ENCODE peak calls at places on chromosome 22, in five cellular contexts. K is DND-41, P is sciatic nerve, D is cardiac fibroblast, F is T-helper 2 cell. N is an unnamed sample.

GRCh38 chr22:32904044-32904443 is 102.5 kb downstream of the TIMP3 start:
- DNase-seq in K (peak; percentile 22), P (no peak), D (peak; percentile 41), F (peak; percentile 6), N (no peak)

GRCh38 chr22:26681395-26681821 is 24.0 kb downstream of the MIAT start:
- DNase-seq in K (no peak), P (no peak), D (peak; percentile 95), F (no peak), N (no peak)

GRCh38 chr22:36339171-36340065 is 48.3 kb downstream of the MYH9 start:
- DNase-seq in K (no peak), P (no peak), D (peak; percentile 74), F (peak; percentile 83), N (peak; percentile 62)

GRCh38 chr22:50521710-50522109 is 3.7 kb downstream of the SCO2 start:
- DNase-seq in K (no peak), P (no peak), D (no peak), F (no peak), N (no peak)

GRCh38 chr22:26214466-26214865 is 45.2 kb downstream of the SEZ6L start:
- DNase-seq in K (no peak), P (no peak), D (no peak), F (no peak), N (no peak)

GRCh38 chr22:30208631-30209603 is 37.6 kb downstream of the LIF start:
- DNase-seq in K (no peak), P (peak; percentile 83), D (peak; percentile 94), F (peak; percentile 45), N (peak; percentile 24)

GRCh38 chr22:32043391-32043790 is 330 bp downstream of the SLC5A1 start:
- DNase-seq in K (no peak), P (no peak), D (no peak), F (no peak), N (no peak)

GRCh38 chr22:17230239-17230638 is 11.0 kb upstream of the ADA2 start:
- DNase-seq in K (no peak), P (no peak), D (no peak), F (no peak), N (no peak)

GRCh38 chr22:29343313-29343805 is 27.9 kb upstream of the RASL10A start:
- DNase-seq in K (no peak), P (no peak), D (peak; percentile 36), F (no peak), N (peak; percentile 31)

GRCh38 chr22:45977003-45977395 is at the start of gene WNT7B:
- DNase-seq in K (no peak), P (no peak), D (no peak), F (peak; percentile 14), N (no peak)

GRCh38 chr22:46031965-46032851 is 55.2 kb upstream of the WNT7B start:
- DNase-seq in K (no peak), P (peak; percentile 58), D (no peak), F (no peak), N (no peak)

GRCh38 chr22:47676685-47677084 is 914.2 kb downstream of the TBC1D22A start:
- DNase-seq in K (no peak), P (no peak), D (no peak), F (no peak), N (no peak)

GRCh38 chr22:42902875-42903510 is 45.9 kb upstream of the ARFGAP3 start:
- DNase-seq in K (no peak), P (no peak), D (peak; percentile 52), F (no peak), N (peak; percentile 34)

GRCh38 chr22:43473031-43473430 is 61.2 kb downstream of the MPPED1 start:
- DNase-seq in K (no peak), P (no peak), D (no peak), F (no peak), N (no peak)

GRCh38 chr22:17269224-17269606 is 50.0 kb upstream of the ADA2 start:
- DNase-seq in K (no peak), P (no peak), D (no peak), F (no peak), N (no peak)

GRCh38 chr22:44738347-44738715 is 14.0 kb upstream of the ARHGAP8 start:
- DNase-seq in K (no peak), P (no peak), D (no peak), F (no peak), N (no peak)

GRCh38 chr22:37314315-37315046 is 32.2 kb downstream of the CYTH4 start:
- DNase-seq in K (peak; percentile 41), P (no peak), D (peak; percentile 50), F (peak; percentile 66), N (no peak)

GRCh38 chr22:32380991-32381390 is 23.3 kb downstream of the RFPL3 start:
- DNase-seq in K (no peak), P (no peak), D (no peak), F (no peak), N (no peak)

GRCh38 chr22:45224988-45225731 is 15.5 kb downstream of the KIAA0930 start:
- DNase-seq in K (no peak), P (peak; percentile 75), D (no peak), F (no peak), N (no peak)

GRCh38 chr22:36048911-36049677 is 20.5 kb upstream of the RBFOX2 start:
- DNase-seq in K (no peak), P (no peak), D (peak; percentile 51), F (no peak), N (no peak)

GRCh38 chr22:42637555-42637954 is 2.8 kb downstream of the ATP5MGL start:
- DNase-seq in K (no peak), P (no peak), D (no peak), F (no peak), N (no peak)

GRCh38 chr22:26461188-26461810 is 22.3 kb downstream of the HPS4 start:
- DNase-seq in K (peak; percentile 25), P (peak; percentile 81), D (peak; percentile 43), F (no peak), N (no peak)

GRCh38 chr22:25919452-25919851 is 177.5 kb downstream of the MYO18B start:
- DNase-seq in K (no peak), P (no peak), D (no peak), F (no peak), N (no peak)

GRCh38 chr22:27329966-27330645 is 471.4 kb downstream of the MN1 start:
- DNase-seq in K (no peak), P (no peak), D (no peak), F (no peak), N (no peak)

GRCh38 chr22:39825661-39826102 is 67.9 kb downstream of the ENTHD1 start:
- DNase-seq in K (no peak), P (no peak), D (no peak), F (peak; percentile 79), N (no peak)

GRCh38 chr22:37560682-37561208 is 465 bp downstream of the CDC42EP1 start:
- DNase-seq in K (no peak), P (peak; percentile 82), D (peak; percentile 78), F (no peak), N (no peak)

GRCh38 chr22:43110927-43111623 is 525 bp downstream of the BIK start:
- DNase-seq in K (no peak), P (no peak), D (no peak), F (peak; percentile 59), N (no peak)

GRCh38 chr22:49006207-49007012 is 821.3 kb downstream of the BRD1 start:
- DNase-seq in K (no peak), P (peak; percentile 39), D (no peak), F (no peak), N (no peak)

GRCh38 chr22:32622004-32622761 is 147.6 kb downstream of the FBXO7 start:
- DNase-seq in K (no peak), P (peak; percentile 70), D (peak; percentile 95), F (no peak), N (peak; percentile 49)

GRCh38 chr22:36999463-36999862 is 19.8 kb downstream of the TST start:
- DNase-seq in K (no peak), P (no peak), D (no peak), F (no peak), N (no peak)

GRCh38 chr22:47779474-47779873 is 1017.0 kb downstream of the TBC1D22A start:
- DNase-seq in K (no peak), P (no peak), D (no peak), F (no peak), N (no peak)

GRCh38 chr22:30312053-30312452 is 14.7 kb downstream of the TBC1D10A start:
- DNase-seq in K (no peak), P (no peak), D (no peak), F (peak; percentile 49), N (no peak)

GRCh38 chr22:17583151-17583550 is 19.9 kb downstream of the SLC25A18 start:
- DNase-seq in K (no peak), P (no peak), D (no peak), F (no peak), N (no peak)

GRCh38 chr22:29700206-29700948 is 19.4 kb upstream of the CABP7 start:
- DNase-seq in K (no peak), P (no peak), D (no peak), F (no peak), N (no peak)

GRCh38 chr22:23565288-23565941 is 14.7 kb downstream of the IGLL1 start:
- DNase-seq in K (peak; percentile 73), P (no peak), D (peak; percentile 8), F (peak; percentile 15), N (no peak)

GRCh38 chr22:25282671-25283561 is 63.5 kb downstream of the CRYBB2 start:
- DNase-seq in K (no peak), P (no peak), D (no peak), F (peak; percentile 1), N (no peak)